ENCODE peak calls at places on chromosomes 2 and 18, in seven cellular contexts. T is A673, J is HepG2, S is thoracic aorta, F is fibroblast of lung, Y is GM23338, D is lower lobe of right lung. H is an unnamed sample.

GRCh38 chr2:205411558-205411957 is 270.7 kb upstream of the NRP2 start:
- DNase-seq in T (no peak), J (no peak), S (no peak), F (peak; percentile 31), Y (no peak), D (no peak), H (no peak)

GRCh38 chr2:190382851-190383250 is 25.3 kb upstream of the MFSD6 start:
- DNase-seq in T (peak; percentile 43), J (peak; percentile 62), S (no peak), F (peak; percentile 59), Y (peak; percentile 76), D (no peak), H (peak; percentile 72)

GRCh38 chr2:234827096-234827860 is 124.5 kb upstream of the SH3BP4 start:
- DNase-seq in T (no peak), J (no peak), S (no peak), F (peak; percentile 54), Y (no peak), D (no peak), H (no peak)

GRCh38 chr2:3864943-3865664 is 161.7 kb downstream of the DCDC2C start:
- DNase-seq in T (no peak), J (no peak), S (no peak), F (no peak), Y (no peak), D (no peak), H (no peak)

GRCh38 chr2:42864641-42865280 is 72.4 kb upstream of the HAAO start:
- DNase-seq in T (no peak), J (no peak), S (no peak), F (no peak), Y (no peak), D (no peak), H (no peak)

GRCh38 chr2:160652236-160652635 is 158.6 kb upstream of the RBMS1 start:
- DNase-seq in T (no peak), J (no peak), S (no peak), F (no peak), Y (no peak), D (peak; percentile 58), H (no peak)

GRCh38 chr18:51911582-51911981 is 428.4 kb upstream of the DCC start:
- DNase-seq in T (no peak), J (no peak), S (no peak), F (no peak), Y (no peak), D (no peak), H (no peak)

GRCh38 chr2:209629622-209630021 is 142.0 kb upstream of the UNC80 start:
- DNase-seq in T (no peak), J (no peak), S (no peak), F (peak; percentile 51), Y (peak; percentile 41), D (no peak), H (no peak)

GRCh38 chr2:46144133-46144800 is 152.9 kb upstream of the EPAS1 start:
- DNase-seq in T (no peak), J (no peak), S (no peak), F (no peak), Y (peak; percentile 28), D (no peak), H (no peak)

GRCh38 chr2:19993731-19994130 is 3.8 kb upstream of the WDR35 start:
- DNase-seq in T (no peak), J (no peak), S (no peak), F (peak; percentile 92), Y (no peak), D (no peak), H (no peak)

GRCh38 chr18:2969695-2970094 is 43.2 kb downstream of the LPIN2 start:
- DNase-seq in T (no peak), J (no peak), S (no peak), F (no peak), Y (no peak), D (no peak), H (no peak)

GRCh38 chr2:184683923-184684322 is 85.6 kb downstream of the ZNF804A start:
- DNase-seq in T (no peak), J (no peak), S (no peak), F (no peak), Y (no peak), D (no peak), H (no peak)

GRCh38 chr2:10678225-10678624 is 11.6 kb downstream of the NOL10 start:
- DNase-seq in T (peak; percentile 19), J (no peak), S (no peak), F (no peak), Y (peak; percentile 11), D (no peak), H (no peak)

GRCh38 chr18:42792731-42793130 is 322.8 kb downstream of the RIT2 start:
- DNase-seq in T (no peak), J (no peak), S (no peak), F (no peak), Y (no peak), D (no peak), H (no peak)

GRCh38 chr2:241541564-241542277 is 16.8 kb upstream of the BOK start:
- DNase-seq in T (no peak), J (no peak), S (no peak), F (no peak), Y (no peak), D (no peak), H (no peak)

GRCh38 chr2:159936471-159936870 is 125.9 kb downstream of the PLA2R1 start:
- DNase-seq in T (peak; percentile 48), J (no peak), S (no peak), F (no peak), Y (peak; percentile 31), D (no peak), H (no peak)

GRCh38 chr18:68417826-68418225 is 297.1 kb downstream of the TMX3 start:
- DNase-seq in T (peak; percentile 21), J (no peak), S (no peak), F (peak; percentile 62), Y (no peak), D (no peak), H (no peak)

GRCh38 chr2:209145941-209146681 is 277.7 kb upstream of the MAP2 start:
- DNase-seq in T (no peak), J (no peak), S (no peak), F (no peak), Y (peak; percentile 58), D (no peak), H (no peak)

GRCh38 chr18:59264651-59265245 is 8.5 kb downstream of the RAX start:
- DNase-seq in T (no peak), J (no peak), S (no peak), F (no peak), Y (peak; percentile 56), D (no peak), H (no peak)

GRCh38 chr2:85920810-85921545 is 32.2 kb upstream of the ST3GAL5 start:
- DNase-seq in T (peak; percentile 69), J (no peak), S (no peak), F (no peak), Y (no peak), D (no peak), H (peak; percentile 30)

GRCh38 chr18:61765097-61765496 is 127.7 kb downstream of the RNF152 start:
- DNase-seq in T (no peak), J (no peak), S (no peak), F (peak; percentile 14), Y (peak; percentile 11), D (no peak), H (no peak)

GRCh38 chr18:26309283-26309682 is 83.0 kb downstream of the TAF4B start:
- DNase-seq in T (no peak), J (no peak), S (no peak), F (peak; percentile 74), Y (no peak), D (no peak), H (peak; percentile 27)

GRCh38 chr18:48292787-48293409 is 116.3 kb downstream of the ZBTB7C start:
- DNase-seq in T (no peak), J (no peak), S (no peak), F (no peak), Y (no peak), D (no peak), H (no peak)

GRCh38 chr2:119692954-119693353 is 14.0 kb downstream of the TMEM177 start:
- DNase-seq in T (no peak), J (no peak), S (no peak), F (no peak), Y (no peak), D (no peak), H (no peak)

GRCh38 chr2:1132328-1132964 is 181.8 kb downstream of the SNTG2 start:
- DNase-seq in T (no peak), J (no peak), S (no peak), F (no peak), Y (no peak), D (no peak), H (no peak)

GRCh38 chr2:210302326-210302725 is 12.6 kb downstream of the MYL1 start:
- DNase-seq in T (peak; percentile 18), J (no peak), S (no peak), F (no peak), Y (no peak), D (no peak), H (no peak)

GRCh38 chr2:100124746-100125145 is 17.6 kb downstream of the AFF3 start:
- DNase-seq in T (no peak), J (no peak), S (no peak), F (peak; percentile 15), Y (no peak), D (no peak), H (peak; percentile 42)

GRCh38 chr2:145874466-145874865 is 1354.5 kb upstream of the ZEB2 start:
- DNase-seq in T (no peak), J (no peak), S (no peak), F (peak; percentile 54), Y (no peak), D (no peak), H (peak; percentile 61)

GRCh38 chr2:237171396-237171795 is 85.7 kb downstream of the COPS8 start:
- DNase-seq in T (peak; percentile 73), J (no peak), S (no peak), F (peak; percentile 98), Y (peak; percentile 18), D (no peak), H (peak; percentile 85)
- TF ChIP-seq CTCF in T (peak; percentile 54), J (no peak), S (no peak), F (peak; percentile 34), Y (peak; percentile 16), D (no peak), H (peak; percentile 73)

GRCh38 chr2:172101707-172102158 is 967 bp downstream of the DLX2 start:
- DNase-seq in T (peak; percentile 80), J (no peak), S (no peak), F (no peak), Y (peak; percentile 70), D (no peak), H (no peak)
- H3K4me1 ChIP-seq in T (peaks cover 57% of the 10 kb centered on the region), J (peaks cover 71% of the 10 kb centered on the region), S (peaks cover 35% of the 10 kb centered on the region), F (peaks cover 13% of the 10 kb centered on the region), Y (peaks cover 51% of the 10 kb centered on the region), D (peaks cover 77% of the 10 kb centered on the region), H (peaks cover 35% of the 10 kb centered on the region)

DNA sequence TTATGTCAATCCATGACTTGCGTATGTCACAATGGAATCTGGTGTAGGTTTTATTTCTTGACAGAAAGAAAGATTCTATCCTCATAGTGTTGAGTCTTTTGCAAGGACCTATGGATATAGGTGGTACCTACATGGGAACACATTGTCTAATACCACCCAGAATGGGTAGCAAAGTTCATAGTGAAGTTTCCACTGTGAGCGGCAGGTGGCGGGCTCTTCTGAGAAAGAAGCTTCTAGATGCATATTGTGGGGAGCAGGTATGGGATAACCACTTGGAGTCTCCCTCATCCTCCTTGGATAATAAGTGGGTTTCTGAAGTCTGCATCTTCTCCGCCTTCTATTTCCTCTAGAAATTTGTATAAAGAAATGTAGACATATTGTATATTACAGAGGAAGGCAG is 44.9 kb downstream of the LINC00305 start:
- DNase-seq in T (peak; percentile 22), J (peak; percentile 6), S (no peak), F (no peak), Y (peak; percentile 66), D (no peak), H (peak; percentile 37)
- TF ChIP-seq CTCF in T (peak; percentile 49), J (peak; percentile 47), S (no peak), F (no peak), Y (peak; percentile 73), D (no peak), H (peak; percentile 64)

GRCh38 chr2:232700154-232700553 is 3.0 kb downstream of the GIGYF2 start:
- DNase-seq in T (no peak), J (no peak), S (no peak), F (no peak), Y (no peak), D (no peak), H (no peak)
- H3K4me1 ChIP-seq in T (peaks cover 20% of the 10 kb centered on the region), J (peaks cover 54% of the 10 kb centered on the region), S (peaks cover 14% of the 10 kb centered on the region), F (peaks cover 12% of the 10 kb centered on the region), Y (peaks cover 20% of the 10 kb centered on the region), D (peaks cover 41% of the 10 kb centered on the region), H (peaks cover 29% of the 10 kb centered on the region)

H was measured in PC-3.